ENCODE peak calls at places on chromosomes 6 and 20, in seven cellular contexts. One of them, this sample, is unnamed.

GRCh38 chr20:50373674-50374286 is 136.4 kb upstream of the PTPN1 start:
- DNase-seq in K562: peak; percentile 31
- DNase-seq in aorta: no peak
- DNase-seq in NB4: no peak
- DNase-seq in EL: peak; percentile 33
- DNase-seq in caudate nucleus: no peak
- DNase-seq in activated CD4-positive, CD25-positive, alpha-beta regulatory T cell treated with anti-CD3 and anti-CD28 coated beads, Interleukin-2, amount 50 U/mL, for 16 hours: no peak
- DNase-seq in this sample: no peak

GRCh38 chr6:134342211-134342610 is 24.3 kb upstream of the SGK1 start:
- DNase-seq in EL: no peak
- DNase-seq in activated CD4-positive, CD25-positive, alpha-beta regulatory T cell treated with anti-CD3 and anti-CD28 coated beads, Interleukin-2, amount 50 U/mL, for 16 hours: no peak
- DNase-seq in caudate nucleus: no peak
- DNase-seq in K562: no peak
- DNase-seq in NB4: peak; percentile 35
- DNase-seq in aorta: no peak
- DNase-seq in this sample: no peak

GRCh38 chr6:149965191-149966020 is 1.7 kb downstream of the ULBP1 start:
- DNase-seq in caudate nucleus: no peak
- DNase-seq in EL: peak; percentile 26
- DNase-seq in NB4: no peak
- DNase-seq in activated CD4-positive, CD25-positive, alpha-beta regulatory T cell treated with anti-CD3 and anti-CD28 coated beads, Interleukin-2, amount 50 U/mL, for 16 hours: no peak
- DNase-seq in K562: no peak
- DNase-seq in aorta: no peak
- DNase-seq in this sample: no peak

GRCh38 chr6:112979830-112980229 is 632.7 kb downstream of the RFPL4B start:
- DNase-seq in caudate nucleus: no peak
- DNase-seq in K562: no peak
- DNase-seq in NB4: no peak
- DNase-seq in EL: peak; percentile 82
- DNase-seq in aorta: no peak
- DNase-seq in activated CD4-positive, CD25-positive, alpha-beta regulatory T cell treated with anti-CD3 and anti-CD28 coated beads, Interleukin-2, amount 50 U/mL, for 16 hours: no peak
- DNase-seq in this sample: no peak

GRCh38 chr6:44576132-44576601 is 188.7 kb downstream of the CDC5L start:
- DNase-seq in aorta: no peak
- DNase-seq in caudate nucleus: no peak
- DNase-seq in activated CD4-positive, CD25-positive, alpha-beta regulatory T cell treated with anti-CD3 and anti-CD28 coated beads, Interleukin-2, amount 50 U/mL, for 16 hours: no peak
- DNase-seq in EL: no peak
- DNase-seq in NB4: no peak
- DNase-seq in K562: no peak
- DNase-seq in this sample: no peak

GRCh38 chr6:97195117-97195516 is 87.9 kb downstream of the MMS22L start:
- DNase-seq in K562: no peak
- DNase-seq in activated CD4-positive, CD25-positive, alpha-beta regulatory T cell treated with anti-CD3 and anti-CD28 coated beads, Interleukin-2, amount 50 U/mL, for 16 hours: no peak
- DNase-seq in EL: no peak
- DNase-seq in aorta: no peak
- DNase-seq in caudate nucleus: no peak
- DNase-seq in NB4: no peak
- DNase-seq in this sample: no peak

GRCh38 chr6:104940238-104940880 is 16.5 kb upstream of the LIN28B start:
- DNase-seq in EL: no peak
- DNase-seq in activated CD4-positive, CD25-positive, alpha-beta regulatory T cell treated with anti-CD3 and anti-CD28 coated beads, Interleukin-2, amount 50 U/mL, for 16 hours: no peak
- DNase-seq in K562: no peak
- DNase-seq in NB4: no peak
- DNase-seq in caudate nucleus: no peak
- DNase-seq in aorta: no peak
- DNase-seq in this sample: no peak

GRCh38 chr6:52580905-52581304 is 4.0 kb upstream of the TRAM2 start:
- DNase-seq in aorta: no peak
- DNase-seq in NB4: no peak
- DNase-seq in K562: no peak
- DNase-seq in caudate nucleus: no peak
- DNase-seq in EL: no peak
- DNase-seq in activated CD4-positive, CD25-positive, alpha-beta regulatory T cell treated with anti-CD3 and anti-CD28 coated beads, Interleukin-2, amount 50 U/mL, for 16 hours: no peak
- DNase-seq in this sample: no peak

GRCh38 chr6:88474720-88475119 is 308.6 kb upstream of the CNR1 start:
- DNase-seq in activated CD4-positive, CD25-positive, alpha-beta regulatory T cell treated with anti-CD3 and anti-CD28 coated beads, Interleukin-2, amount 50 U/mL, for 16 hours: no peak
- DNase-seq in aorta: no peak
- DNase-seq in EL: no peak
- DNase-seq in NB4: no peak
- DNase-seq in K562: no peak
- DNase-seq in caudate nucleus: no peak
- DNase-seq in this sample: no peak

GRCh38 chr6:153790048-153790447 is 249.0 kb upstream of the OPRM1 start:
- DNase-seq in K562: no peak
- DNase-seq in EL: peak; percentile 63
- DNase-seq in aorta: peak; percentile 60
- DNase-seq in caudate nucleus: no peak
- DNase-seq in NB4: peak; percentile 7
- DNase-seq in activated CD4-positive, CD25-positive, alpha-beta regulatory T cell treated with anti-CD3 and anti-CD28 coated beads, Interleukin-2, amount 50 U/mL, for 16 hours: no peak
- DNase-seq in this sample: no peak

GRCh38 chr20:3434232-3434631 is 26.8 kb upstream of the DNAAF9 start:
- DNase-seq in aorta: no peak
- DNase-seq in NB4: no peak
- DNase-seq in caudate nucleus: no peak
- DNase-seq in K562: no peak
- DNase-seq in EL: no peak
- DNase-seq in activated CD4-positive, CD25-positive, alpha-beta regulatory T cell treated with anti-CD3 and anti-CD28 coated beads, Interleukin-2, amount 50 U/mL, for 16 hours: no peak
- DNase-seq in this sample: no peak

GRCh38 chr20:62367136-62367482 is at the start of gene LAMA5:
- DNase-seq in activated CD4-positive, CD25-positive, alpha-beta regulatory T cell treated with anti-CD3 and anti-CD28 coated beads, Interleukin-2, amount 50 U/mL, for 16 hours: no peak
- DNase-seq in aorta: peak; percentile 67
- DNase-seq in EL: no peak
- DNase-seq in NB4: peak; percentile 51
- DNase-seq in caudate nucleus: no peak
- DNase-seq in K562: peak; percentile 84
- DNase-seq in this sample: peak; percentile 84

GRCh38 chr6:157997893-157998608 is 16.4 kb downstream of the SYNJ2 start:
- DNase-seq in activated CD4-positive, CD25-positive, alpha-beta regulatory T cell treated with anti-CD3 and anti-CD28 coated beads, Interleukin-2, amount 50 U/mL, for 16 hours: no peak
- DNase-seq in aorta: no peak
- DNase-seq in K562: no peak
- DNase-seq in NB4: no peak
- DNase-seq in EL: no peak
- DNase-seq in caudate nucleus: no peak
- DNase-seq in this sample: no peak

GRCh38 chr6:167154291-167154690 is 3.5 kb downstream of the GPR31 start:
- DNase-seq in caudate nucleus: no peak
- DNase-seq in K562: no peak
- DNase-seq in activated CD4-positive, CD25-positive, alpha-beta regulatory T cell treated with anti-CD3 and anti-CD28 coated beads, Interleukin-2, amount 50 U/mL, for 16 hours: no peak
- DNase-seq in aorta: no peak
- DNase-seq in NB4: no peak
- DNase-seq in EL: no peak
- DNase-seq in this sample: no peak

GRCh38 chr6:19368511-19368910 is 468.7 kb upstream of the ID4 start:
- DNase-seq in aorta: no peak
- DNase-seq in caudate nucleus: no peak
- DNase-seq in K562: no peak
- DNase-seq in activated CD4-positive, CD25-positive, alpha-beta regulatory T cell treated with anti-CD3 and anti-CD28 coated beads, Interleukin-2, amount 50 U/mL, for 16 hours: no peak
- DNase-seq in EL: peak; percentile 8
- DNase-seq in NB4: no peak
- DNase-seq in this sample: no peak

This sample was measured in upper lobe of right lung.